ENCODE peak calls at places on chromosomes 2 and 18, in four cellular contexts. R is tibial artery, P is fibroblast of pulmonary artery, W is fibroblast of mammary gland. F is an unnamed sample.

GRCh38 chr2:96103906-96104861 is 12.2 kb downstream of the ADRA2B start:
- DNase-seq in R (peak), P (no peak), W (no peak), F (no peak)

GRCh38 chr2:233480490-233481202 is 85.9 kb downstream of the USP40 start:
- DNase-seq in R (no peak), P (no peak), W (no peak), F (no peak)

GRCh38 chr2:43280994-43281393 is 54.6 kb upstream of the ZFP36L2 start:
- DNase-seq in R (no peak), P (no peak), W (no peak), F (no peak)

GRCh38 chr18:66971951-66972350 is 368.1 kb upstream of the CDH19 start:
- DNase-seq in R (no peak), P (no peak), W (no peak), F (no peak)

GRCh38 chr2:2830576-2830975 is 499.5 kb upstream of the MYT1L start:
- DNase-seq in R (no peak), P (no peak), W (no peak), F (no peak)

GRCh38 chr2:238238766-238239551 is 879 bp downstream of the HES6 start:
- DNase-seq in R (no peak), P (no peak), W (no peak), F (no peak)

GRCh38 chr2:54589038-54589339 is 132.9 kb downstream of the SPTBN1 start:
- DNase-seq in R (no peak), P (no peak), W (no peak), F (no peak)

GRCh38 chr18:58202406-58202730 is 158.3 kb downstream of the NEDD4L start:
- DNase-seq in R (no peak), P (no peak), W (no peak), F (no peak)

GRCh38 chr2:70541481-70542020 is 12.1 kb downstream of the TGFA start:
- DNase-seq in R (no peak), P (no peak), W (no peak), F (no peak)

GRCh38 chr2:135741395-135742306 is at the start of gene UBXN4:
- DNase-seq in R (peak), P (peak), W (peak), F (peak)

GRCh38 chr18:5975111-5975622 is 79.8 kb upstream of the TMEM200C start:
- DNase-seq in R (no peak), P (peak), W (peak), F (peak)

GRCh38 chr2:200411831-200412230 is 98.0 kb downstream of the KCTD18 start:
- DNase-seq in R (no peak), P (peak), W (peak), F (peak)

GRCh38 chr2:131062066-131062465 is 31.2 kb downstream of the FAM168B start:
- DNase-seq in R (no peak), P (no peak), W (no peak), F (no peak)

GRCh38 chr2:118622931-118623330 is 224.5 kb downstream of the EN1 start:
- DNase-seq in R (no peak), P (no peak), W (no peak), F (no peak)

GRCh38 chr2:200913654-200914053 is 24.5 kb downstream of the NIF3L1 start:
- DNase-seq in R (no peak), P (peak), W (peak), F (peak)

GRCh38 chr2:193315428-193316091 is 1120.8 kb upstream of the TMEFF2 start:
- DNase-seq in R (no peak), P (no peak), W (no peak), F (no peak)

GRCh38 chr18:2805970-2806943 is 40.5 kb upstream of the EMILIN2 start:
- DNase-seq in R (no peak), P (peak), W (peak), F (peak)

GRCh38 chr2:106193491-106193976 is 567 bp downstream of the UXS1 start:
- DNase-seq in R (no peak), P (no peak), W (no peak), F (no peak)

GRCh38 chr2:231933916-231934401 is 7.8 kb upstream of the NPPC start:
- DNase-seq in R (no peak), P (no peak), W (peak), F (peak)

GRCh38 chr2:33433279-33434235 is 42.9 kb upstream of the RASGRP3 start:
- DNase-seq in R (no peak), P (peak), W (no peak), F (no peak)

GRCh38 chr18:76805221-76805620 is 17.1 kb upstream of the ZNF236 start:
- DNase-seq in R (no peak), P (peak), W (peak), F (peak)

GRCh38 chr2:64283641-64284371 is 139.6 kb upstream of the PELI1 start:
- DNase-seq in R (no peak), P (no peak), W (peak), F (no peak)

GRCh38 chr2:129923265-129924141 is 56.0 kb upstream of the RAB6C start:
- DNase-seq in R (no peak), P (peak), W (peak), F (peak)

GRCh38 chr2:75612108-75612861 is 34.3 kb upstream of the MRPL19 start:
- DNase-seq in R (no peak), P (no peak), W (no peak), F (no peak)

GRCh38 chr2:5242751-5243150 is 449.4 kb upstream of the SOX11 start:
- DNase-seq in R (no peak), P (no peak), W (no peak), F (no peak)

GRCh38 chr2:132670104-132670960 is at the start of gene LYPD1:
- DNase-seq in R (peak), P (no peak), W (no peak), F (no peak)

GRCh38 chr2:147473075-147473474 is 371.8 kb upstream of the ACVR2A start:
- DNase-seq in R (no peak), P (no peak), W (no peak), F (no peak)

GRCh38 chr2:65092791-65093190 is 36.6 kb downstream of the CEP68 start:
- DNase-seq in R (no peak), P (no peak), W (no peak), F (no peak)

GRCh38 chr18:60875957-60876507 is 457.2 kb upstream of the CDH20 start:
- DNase-seq in R (no peak), P (no peak), W (no peak), F (no peak)

GRCh38 chr18:46406539-46406932 is 250.5 kb downstream of the LOXHD1 start:
- DNase-seq in R (no peak), P (no peak), W (no peak), F (no peak)

GRCh38 chr2:206256711-206257110 is 17.8 kb upstream of the ZDBF2 start:
- DNase-seq in R (no peak), P (no peak), W (no peak), F (no peak)

GRCh38 chr18:59518705-59519104 is 159.6 kb upstream of the LMAN1 start:
- DNase-seq in R (no peak), P (no peak), W (no peak), F (no peak)

GRCh38 chr2:235204923-235205322 is 253.1 kb downstream of the SH3BP4 start:
- DNase-seq in R (no peak), P (no peak), W (peak), F (no peak)

GRCh38 chr2:133072837-133073694 is 403.1 kb upstream of the LYPD1 start:
- DNase-seq in R (no peak), P (no peak), W (no peak), F (no peak)

DNA sequence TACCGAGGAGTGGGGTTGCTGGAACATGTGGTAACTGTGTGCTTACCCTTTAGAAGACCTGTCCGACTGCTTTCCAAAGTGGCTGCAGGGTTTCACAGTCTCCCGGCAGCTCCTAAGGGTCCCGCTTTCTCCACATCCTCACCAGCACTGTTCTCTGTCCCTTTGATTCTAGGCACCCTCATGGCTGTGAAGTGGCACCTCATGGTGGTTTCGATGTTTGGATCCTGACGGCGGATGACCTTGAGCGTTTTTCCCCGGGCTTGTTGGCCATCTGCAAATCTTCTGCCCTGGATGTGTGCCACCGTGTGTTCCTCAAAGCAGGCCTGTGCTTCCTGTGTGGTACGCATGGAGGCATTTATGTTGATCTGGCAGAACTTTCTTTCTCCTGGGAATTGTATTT is 292.5 kb upstream of the HDAC4 start:
- DNase-seq in R (peak), P (no peak), W (no peak), F (no peak)
- H3K4me3 ChIP-seq in R (no peak), P (no peak), W (no peak), F (no peak)

GRCh38 chr2:46548521-46549144 is 69.3 kb downstream of the TMEM247 start:
- DNase-seq in R (no peak), P (no peak), W (no peak), F (no peak)
- H3K4me3 ChIP-seq in R (no peak), P (no peak), W (no peak), F (no peak)

DNA sequence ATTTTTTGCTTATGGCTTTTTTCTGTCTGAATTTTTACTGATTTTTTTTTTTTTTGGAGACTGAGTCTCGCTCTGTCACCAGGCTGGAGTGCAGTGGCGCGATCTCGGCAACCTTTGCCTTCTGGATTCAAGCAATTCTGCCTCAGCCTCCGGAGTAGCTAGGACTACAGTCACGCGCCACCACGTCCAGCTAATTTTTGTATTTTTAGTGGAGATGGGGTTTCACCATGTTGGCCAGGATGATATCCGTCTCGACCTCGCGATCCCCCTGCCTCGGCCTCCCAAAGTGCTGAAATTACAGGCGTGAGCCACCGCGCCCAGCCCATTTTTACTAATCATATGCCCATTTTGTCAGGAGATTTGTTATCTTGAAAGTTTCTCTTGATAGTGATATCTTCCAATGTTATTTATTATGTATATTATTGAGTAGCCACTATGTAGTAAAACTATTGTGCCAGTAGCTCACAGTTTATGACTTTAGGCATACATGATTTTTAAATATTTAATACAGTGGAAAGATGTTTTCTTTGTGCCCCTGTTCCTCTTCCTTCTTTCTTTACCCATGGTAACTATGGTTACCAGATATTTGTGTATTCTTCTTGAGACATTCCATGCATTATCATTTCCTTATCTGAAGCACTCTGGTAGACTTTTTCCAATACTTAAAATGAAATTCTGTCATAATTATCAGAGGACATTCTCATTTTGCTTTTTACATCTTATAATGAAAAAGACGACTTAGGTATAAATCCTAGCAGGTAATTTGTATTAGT is 2.1 kb downstream of the HAT1 start:
- DNase-seq in R (no peak), P (peak), W (no peak), F (peak)
- H3K4me3 ChIP-seq in R (no peak), P (no peak), W (no peak), F (no peak)

DNA sequence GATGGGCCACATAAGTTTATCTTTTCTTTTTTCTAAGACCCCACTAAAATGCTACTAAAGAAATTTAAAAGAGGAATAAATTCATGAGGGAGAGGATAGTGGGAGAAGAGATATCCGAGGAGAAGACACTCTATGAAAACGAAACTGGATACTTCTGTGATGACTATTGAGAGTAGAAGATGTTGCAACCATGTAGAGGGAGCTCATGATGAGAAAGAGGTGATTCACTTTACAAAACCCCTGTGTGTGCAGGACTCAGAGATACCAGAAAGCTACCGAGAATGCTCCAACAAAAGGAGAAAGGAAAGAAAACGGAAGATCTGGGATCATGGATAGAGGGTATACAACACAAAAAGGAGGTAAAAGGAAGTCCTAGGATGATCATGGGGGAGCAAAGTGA is 34.9 kb downstream of the SLC38A11 start:
- DNase-seq in R (no peak), P (peak), W (peak), F (peak)
- H3K4me3 ChIP-seq in R (no peak), P (peak), W (no peak), F (peak)

GRCh38 chr2:101309211-101309700 is 755 bp upstream of the RNF149 start:
- DNase-seq in R (no peak), P (no peak), W (no peak), F (no peak)
- H3K4me3 ChIP-seq in R (peak), P (peak), W (no peak), F (no peak)

GRCh38 chr2:24010477-24011277 is 792 bp downstream of the MFSD2B start:
- DNase-seq in R (no peak), P (no peak), W (no peak), F (no peak)
- H3K4me3 ChIP-seq in R (no peak), P (peak), W (peak), F (no peak)

DNA sequence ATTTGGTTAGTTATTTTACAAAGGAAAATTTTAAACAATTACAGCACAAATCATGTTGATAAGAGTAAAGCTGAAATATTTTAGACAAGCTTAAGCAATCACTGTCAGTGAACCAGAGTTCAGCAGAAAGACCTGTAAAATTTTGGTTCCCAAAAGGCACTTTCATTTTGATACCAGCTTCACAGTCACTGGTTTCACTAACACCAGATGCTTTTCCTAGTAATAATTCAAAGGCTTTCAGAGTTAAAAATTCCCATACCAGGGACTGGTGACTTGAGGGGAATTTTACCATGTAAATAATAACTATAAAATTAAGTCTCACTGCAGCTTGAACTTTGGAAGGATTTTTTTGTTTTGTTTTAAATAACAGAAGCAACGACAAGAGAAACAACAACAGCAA is 102.3 kb upstream of the CD302 start:
- DNase-seq in R (no peak), P (no peak), W (no peak), F (no peak)
- H3K4me3 ChIP-seq in R (no peak), P (no peak), W (no peak), F (no peak)

GRCh38 chr2:104861295-104862060 is 7.6 kb downstream of the POU3F3 start:
- DNase-seq in R (no peak), P (no peak), W (no peak), F (no peak)
- H3K4me3 ChIP-seq in R (no peak), P (no peak), W (no peak), F (no peak)